ENCODE peak calls at places on chromosome 4, in four cellular contexts. Y is GF-D8, R is tibial nerve, H is smooth muscle cell of the brain vasculature. J is an unnamed sample.

GRCh38 chr4:112150920-112151319 is 5.7 kb downstream of the FAM241A start:
- DNase-seq in Y (no peak), R (no peak), H (no peak), J (no peak)

GRCh38 chr4:70544279-70544870 is 26.0 kb downstream of the AMTN start:
- DNase-seq in Y (no peak), R (no peak), H (no peak), J (no peak)

GRCh38 chr4:118752551-118752950 is 67.4 kb downstream of the METTL14 start:
- DNase-seq in Y (no peak), R (no peak), H (no peak), J (no peak)

GRCh38 chr4:113561758-113562157 is 199.8 kb downstream of the CAMK2D start:
- DNase-seq in Y (no peak), R (no peak), H (no peak), J (no peak)

GRCh38 chr4:87036713-87037112 is 101.9 kb downstream of the AFF1 start:
- DNase-seq in Y (no peak), R (no peak), H (no peak), J (no peak)

GRCh38 chr4:5541154-5541553 is 167.2 kb downstream of the EVC2 start:
- DNase-seq in Y (no peak), R (no peak), H (no peak), J (no peak)

GRCh38 chr4:13430834-13431568 is 53.1 kb downstream of the RAB28 start:
- DNase-seq in Y (no peak), R (no peak), H (no peak), J (no peak)

GRCh38 chr4:242121-242848 is 63.0 kb downstream of the ZNF732 start:
- DNase-seq in Y (peak; percentile 64), R (no peak), H (no peak), J (peak; percentile 70)

GRCh38 chr4:136900706-136901105 is 631.6 kb downstream of the PCDH18 start:
- DNase-seq in Y (no peak), R (no peak), H (no peak), J (no peak)

GRCh38 chr4:103998752-103999151 is 279.0 kb upstream of the TACR3 start:
- DNase-seq in Y (no peak), R (no peak), H (no peak), J (no peak)

GRCh38 chr4:57037982-57038604 is 59.4 kb downstream of the POLR2B start:
- DNase-seq in Y (peak; percentile 2), R (peak; percentile 45), H (no peak), J (peak; percentile 60)

GRCh38 chr4:38058186-38058585 is 98.0 kb downstream of the PTTG2 start:
- DNase-seq in Y (no peak), R (no peak), H (no peak), J (no peak)

GRCh38 chr4:86730310-86730709 is 118.9 kb downstream of the SLC10A6 start:
- DNase-seq in Y (no peak), R (no peak), H (no peak), J (no peak)

GRCh38 chr4:8393593-8394038 is 46.9 kb downstream of the ACOX3 start:
- DNase-seq in Y (no peak), R (peak; percentile 42), H (peak; percentile 75), J (peak; percentile 74)

GRCh38 chr4:109847896-109848442 is at the start of gene LRIT3:
- DNase-seq in Y (no peak), R (no peak), H (no peak), J (no peak)

GRCh38 chr4:81796790-81797528 is 325.3 kb upstream of the RASGEF1B start:
- DNase-seq in Y (no peak), R (no peak), H (no peak), J (no peak)

J was measured in heart right ventricle.